ENCODE peak calls at places on chromosome 20, in nine cellular contexts. L is OCI-LY7, H is mesendoderm, V is neuronal stem cell, O is HCT116, P is GM23248, T is IMR-90, W is neural progenitor cell, A is fibroblast of lung. I is an unnamed sample.

GRCh38 chr20:57445298-57445697 is 54.1 kb downstream of the RBM38 start:
- DNase-seq in L (no peak), H (no peak), V (no peak), O (no peak), P (peak), T (peak), W (no peak), A (peak), I (peak)

GRCh38 chr20:36231331-36231730 is 4.9 kb upstream of the AAR2 start:
- DNase-seq in L (no peak), H (peak), V (no peak), O (no peak), P (no peak), T (no peak), W (no peak), A (no peak), I (no peak)

GRCh38 chr20:17933711-17934110 is 34.9 kb downstream of the SNX5 start:
- DNase-seq in L (no peak), H (no peak), V (no peak), O (no peak), P (no peak), T (no peak), W (peak), A (no peak), I (no peak)

GRCh38 chr20:17569616-17570346 is at the start of gene DSTN:
- DNase-seq in L (peak), H (peak), V (peak), O (peak), P (peak), T (peak), W (peak), A (peak), I (peak)

GRCh38 chr20:23211164-23211563 is 125.0 kb upstream of the CD93 start:
- DNase-seq in L (no peak), H (no peak), V (no peak), O (no peak), P (no peak), T (no peak), W (no peak), A (no peak), I (no peak)

GRCh38 chr20:64035066-64035932 is 683 bp upstream of the C20orf204 start:
- DNase-seq in L (no peak), H (no peak), V (no peak), O (no peak), P (no peak), T (no peak), W (no peak), A (no peak), I (no peak)

GRCh38 chr20:48298851-48299484 is 513.7 kb upstream of the SULF2 start:
- DNase-seq in L (no peak), H (peak), V (no peak), O (peak), P (peak), T (peak), W (peak), A (peak), I (peak)

GRCh38 chr20:6974819-6975218 is 207.3 kb downstream of the BMP2 start:
- DNase-seq in L (no peak), H (no peak), V (no peak), O (no peak), P (no peak), T (no peak), W (no peak), A (no peak), I (no peak)

GRCh38 chr20:8535403-8536003 is 403.4 kb downstream of the PLCB1 start:
- DNase-seq in L (peak), H (peak), V (no peak), O (no peak), P (peak), T (no peak), W (peak), A (peak), I (no peak)

GRCh38 chr20:11130554-11131166 is 456.9 kb upstream of the JAG1 start:
- DNase-seq in L (no peak), H (no peak), V (no peak), O (no peak), P (no peak), T (no peak), W (no peak), A (no peak), I (no peak)

GRCh38 chr20:64082126-64082638 is 2.0 kb downstream of the LKAAEAR1 start:
- DNase-seq in L (no peak), H (no peak), V (no peak), O (no peak), P (no peak), T (no peak), W (peak), A (no peak), I (no peak)

GRCh38 chr20:36196676-36197075 is 39.6 kb upstream of the AAR2 start:
- DNase-seq in L (no peak), H (no peak), V (no peak), O (no peak), P (no peak), T (no peak), W (no peak), A (no peak), I (no peak)

GRCh38 chr20:54633903-54634302 is 158.5 kb downstream of the DOK5 start:
- DNase-seq in L (peak), H (no peak), V (no peak), O (no peak), P (no peak), T (no peak), W (no peak), A (no peak), I (no peak)

GRCh38 chr20:57650756-57651483 is 30.7 kb upstream of the ZBP1 start:
- DNase-seq in L (no peak), H (no peak), V (no peak), O (no peak), P (no peak), T (no peak), W (no peak), A (no peak), I (no peak)

GRCh38 chr20:23190557-23190956 is 104.4 kb upstream of the CD93 start:
- DNase-seq in L (no peak), H (no peak), V (no peak), O (no peak), P (no peak), T (no peak), W (no peak), A (no peak), I (peak)

GRCh38 chr20:41277049-41277448 is 40.5 kb downstream of the ZHX3 start:
- DNase-seq in L (no peak), H (no peak), V (no peak), O (no peak), P (no peak), T (no peak), W (no peak), A (no peak), I (no peak)

DNA sequence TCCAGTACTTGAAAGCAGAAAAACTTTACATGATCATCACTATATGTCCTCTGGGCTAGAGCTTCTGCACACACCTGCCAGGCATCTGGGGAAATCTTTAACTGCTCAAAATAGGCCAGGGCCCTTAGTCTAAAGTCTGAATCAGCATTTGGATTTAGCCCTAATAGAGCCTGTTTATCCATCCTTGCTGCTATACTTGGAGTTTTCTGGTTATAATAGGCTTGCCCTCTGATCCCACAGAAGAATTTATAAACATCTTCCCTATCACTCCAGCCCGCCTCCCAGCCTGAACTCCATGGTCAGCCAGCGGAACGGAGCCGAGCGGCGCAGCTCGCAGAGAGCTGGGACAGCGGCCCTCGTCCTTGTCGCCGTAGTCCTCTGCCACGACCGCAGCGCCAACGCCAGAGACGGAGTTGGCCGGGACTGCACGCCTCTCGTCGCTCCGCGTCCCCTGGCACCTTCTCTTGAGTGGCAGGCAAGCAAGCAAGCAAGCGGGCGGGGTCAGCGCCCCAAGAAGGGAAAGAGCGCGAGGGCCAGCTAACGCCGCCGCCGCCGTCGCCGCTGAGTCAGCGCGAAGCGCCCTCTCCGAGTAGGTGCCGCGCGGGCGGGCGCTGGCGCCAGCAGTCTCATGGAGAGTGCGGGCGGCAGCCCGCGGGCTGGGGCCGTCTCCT is 25.4 kb upstream of the ASIP start:
- DNase-seq in L (no peak), H (peak), V (peak), O (peak), P (peak), T (peak), W (peak), A (peak), I (peak)
- H3K4me2 ChIP-seq in L (no peak), H (peak), V (peak), O (peak), P (peak), T (peak), W (peak), A (peak), I (peak)

GRCh38 chr20:15849131-15849685 is 724.0 kb downstream of the KIF16B start:
- DNase-seq in L (no peak), H (no peak), V (no peak), O (no peak), P (no peak), T (no peak), W (no peak), A (no peak), I (no peak)

GRCh38 chr20:15857131-15857784 is 716.0 kb downstream of the KIF16B start:
- DNase-seq in L (peak), H (no peak), V (no peak), O (no peak), P (no peak), T (no peak), W (no peak), A (no peak), I (no peak)

GRCh38 chr20:15859061-15859460 is 714.2 kb downstream of the KIF16B start:
- DNase-seq in L (peak), H (no peak), V (no peak), O (no peak), P (no peak), T (no peak), W (no peak), A (no peak), I (no peak)

GRCh38 chr20:15851576-15852075 is 721.6 kb downstream of the KIF16B start:
- DNase-seq in L (no peak), H (no peak), V (no peak), O (no peak), P (no peak), T (no peak), W (no peak), A (no peak), I (no peak)

DNA sequence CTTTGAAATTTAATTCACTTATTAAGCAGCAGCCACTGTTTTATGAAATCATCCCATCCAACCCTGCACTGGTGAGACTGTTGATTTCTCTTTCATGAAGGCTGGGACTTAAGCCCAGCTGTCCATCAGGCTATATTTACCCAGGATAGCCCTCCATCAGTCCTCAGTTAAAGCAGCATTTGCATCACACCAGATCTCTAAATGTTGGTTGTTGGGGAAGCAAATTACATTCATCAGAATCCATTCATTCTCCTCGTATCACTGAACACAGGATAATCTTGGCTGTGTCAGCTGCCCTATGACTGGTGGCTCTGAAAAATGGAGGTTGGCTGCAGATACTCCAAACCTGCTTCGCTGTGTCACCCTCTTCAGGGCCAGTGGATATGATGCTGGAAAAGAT is 718.4 kb downstream of the KIF16B start:
- DNase-seq in L (no peak), H (no peak), V (no peak), O (no peak), P (no peak), T (no peak), W (no peak), A (no peak), I (no peak)
- H3K4me2 ChIP-seq in L (no peak), H (no peak), V (no peak), O (no peak), P (no peak), T (no peak), W (no peak), A (no peak), I (no peak)

GRCh38 chr20:13283869-13284268 is 62.8 kb downstream of the ISM1 start:
- DNase-seq in L (no peak), H (no peak), V (no peak), O (no peak), P (no peak), T (no peak), W (no peak), A (no peak), I (no peak)
- H3K4me2 ChIP-seq in L (no peak), H (no peak), V (no peak), O (no peak), P (no peak), T (no peak), W (no peak), A (no peak), I (no peak)

GRCh38 chr20:24444531-24445190 is 24.8 kb upstream of the SYNDIG1 start:
- DNase-seq in L (no peak), H (peak), V (no peak), O (no peak), P (no peak), T (no peak), W (no peak), A (no peak), I (no peak)
- H3K4me2 ChIP-seq in L (no peak), H (no peak), V (no peak), O (no peak), P (no peak), T (no peak), W (peak), A (no peak), I (no peak)

GRCh38 chr20:45073182-45073581 is 27.7 kb downstream of the KCNS1 start:
- DNase-seq in L (no peak), H (no peak), V (no peak), O (no peak), P (no peak), T (no peak), W (no peak), A (no peak), I (peak)

GRCh38 chr20:45067087-45067486 is 33.8 kb downstream of the KCNS1 start:
- DNase-seq in L (no peak), H (no peak), V (no peak), O (no peak), P (no peak), T (no peak), W (no peak), A (no peak), I (no peak)

GRCh38 chr20:45069261-45069660 is 31.7 kb downstream of the KCNS1 start:
- DNase-seq in L (no peak), H (no peak), V (no peak), O (no peak), P (no peak), T (no peak), W (no peak), A (no peak), I (no peak)

GRCh38 chr20:45067558-45067957 is 33.4 kb downstream of the KCNS1 start:
- DNase-seq in L (no peak), H (no peak), V (no peak), O (no peak), P (peak), T (no peak), W (no peak), A (no peak), I (peak)

DNA sequence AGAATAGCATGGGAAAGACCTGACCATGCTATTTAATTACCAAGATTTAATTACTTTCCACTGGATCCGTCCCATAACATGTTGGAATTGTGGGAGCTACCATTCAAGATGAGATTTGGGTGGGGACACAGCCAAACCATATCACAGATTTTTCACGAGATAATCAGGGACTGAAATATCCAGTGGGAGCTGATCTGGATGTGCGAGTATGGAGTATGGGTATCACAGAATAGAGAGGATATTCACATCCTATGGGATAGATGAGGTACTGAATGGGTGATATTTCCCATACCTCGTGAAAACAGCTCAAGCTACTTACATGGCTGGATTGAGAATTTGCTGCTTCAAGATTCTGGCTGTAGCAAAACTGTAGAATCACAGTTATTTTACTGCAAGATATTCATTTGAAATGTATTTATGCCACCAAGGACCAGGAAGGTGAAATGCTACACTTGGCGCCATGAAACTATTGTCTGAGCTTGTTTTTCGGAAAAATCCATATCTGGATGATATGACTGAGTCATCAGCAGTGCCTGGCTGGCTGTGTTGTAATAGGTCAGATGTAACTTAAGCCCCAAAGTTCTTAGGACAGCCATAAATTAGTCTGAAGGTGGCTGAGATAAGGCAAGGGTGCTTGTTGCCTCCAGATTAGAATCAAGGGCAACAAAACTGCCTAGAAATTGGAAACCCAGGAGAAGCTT is 29.8 kb downstream of the KCNS1 start:
- DNase-seq in L (no peak), H (no peak), V (no peak), O (no peak), P (peak), T (peak), W (no peak), A (peak), I (no peak)
- H3K4me2 ChIP-seq in L (no peak), H (no peak), V (no peak), O (peak), P (no peak), T (no peak), W (no peak), A (no peak), I (no peak)

GRCh38 chr20:52302736-52303135 is 111.2 kb upstream of the ZFP64 start:
- DNase-seq in L (no peak), H (no peak), V (no peak), O (no peak), P (no peak), T (no peak), W (no peak), A (no peak), I (no peak)
- H3K4me2 ChIP-seq in L (no peak), H (no peak), V (no peak), O (no peak), P (no peak), T (no peak), W (no peak), A (no peak), I (no peak)

DNA sequence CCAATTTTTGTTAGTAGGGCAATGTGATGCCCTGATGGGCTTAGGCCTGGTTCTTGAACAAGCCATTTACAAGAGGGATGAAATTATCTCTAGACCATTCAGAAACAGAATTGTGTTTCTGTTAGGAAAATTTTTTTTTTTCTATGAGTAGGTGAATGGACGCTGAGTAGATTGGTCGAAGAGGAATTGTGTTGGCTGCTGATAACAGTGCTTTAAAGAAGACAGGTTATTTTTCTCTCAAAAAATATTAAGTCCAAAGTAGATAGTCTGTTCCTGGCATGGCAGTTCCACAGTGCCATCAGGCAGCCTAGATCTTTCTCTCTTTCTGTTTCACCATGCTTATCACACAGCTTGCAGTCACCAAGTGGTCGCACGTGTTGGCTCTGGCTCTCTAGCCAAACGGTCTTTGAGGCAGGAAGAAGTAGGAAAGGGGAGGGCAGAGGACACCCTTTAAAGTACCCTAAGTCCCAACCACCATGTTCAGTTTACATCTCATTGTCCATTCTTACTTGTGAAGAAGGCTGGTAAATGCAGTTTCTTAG is 22.4 kb upstream of the SERINC3 start:
- DNase-seq in L (no peak), H (no peak), V (no peak), O (no peak), P (no peak), T (no peak), W (no peak), A (no peak), I (no peak)
- H3K4me2 ChIP-seq in L (no peak), H (no peak), V (no peak), O (no peak), P (no peak), T (no peak), W (no peak), A (no peak), I (no peak)

DNA sequence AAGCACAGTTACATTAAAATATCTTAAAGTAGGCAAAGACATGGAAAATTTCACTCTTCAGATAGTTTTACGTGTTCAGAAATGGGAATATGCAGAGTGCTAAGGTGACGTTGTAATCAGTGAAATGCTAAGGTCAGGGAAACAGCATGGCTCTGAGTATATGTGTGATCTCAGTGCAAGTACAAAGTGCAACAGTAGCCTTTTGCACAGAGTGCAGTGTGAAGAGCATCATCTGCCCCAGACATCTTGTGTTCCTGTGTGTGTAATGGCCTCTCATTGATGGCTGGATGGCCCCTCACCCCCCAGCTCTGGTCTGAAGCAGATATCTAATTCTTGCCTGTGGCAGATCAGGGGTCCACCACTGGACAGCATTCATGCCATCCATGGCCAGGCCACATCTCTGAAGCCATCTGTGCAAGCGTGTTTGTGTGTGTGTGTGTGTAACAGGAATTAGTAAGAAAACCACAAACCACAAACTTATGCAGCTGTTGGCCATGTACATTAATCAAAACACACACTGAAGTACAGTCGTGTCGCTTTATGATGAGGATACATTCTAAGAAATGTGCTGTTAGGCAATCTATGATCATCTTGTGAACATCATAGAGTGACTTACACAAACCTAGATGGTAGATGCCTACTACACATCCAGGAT is 165.1 kb downstream of the RALGAPA2 start:
- DNase-seq in L (peak), H (no peak), V (no peak), O (no peak), P (peak), T (peak), W (no peak), A (peak), I (peak)
- H3K4me2 ChIP-seq in L (no peak), H (no peak), V (no peak), O (no peak), P (no peak), T (no peak), W (no peak), A (no peak), I (no peak)

GRCh38 chr20:50865114-50865513 is 66.1 kb downstream of the ADNP start:
- DNase-seq in L (no peak), H (no peak), V (no peak), O (no peak), P (no peak), T (no peak), W (no peak), A (no peak), I (no peak)

GRCh38 chr20:50865591-50865990 is 65.6 kb downstream of the ADNP start:
- DNase-seq in L (no peak), H (no peak), V (no peak), O (no peak), P (no peak), T (no peak), W (no peak), A (no peak), I (no peak)

GRCh38 chr20:50868509-50869495 is 62.4 kb downstream of the ADNP start:
- DNase-seq in L (no peak), H (no peak), V (no peak), O (no peak), P (no peak), T (peak), W (no peak), A (peak), I (no peak)

GRCh38 chr20:50867805-50868204 is 63.4 kb downstream of the ADNP start:
- DNase-seq in L (no peak), H (no peak), V (no peak), O (no peak), P (no peak), T (no peak), W (no peak), A (no peak), I (no peak)

GRCh38 chr20:50866036-50866685 is 65.1 kb downstream of the ADNP start:
- DNase-seq in L (no peak), H (no peak), V (no peak), O (no peak), P (no peak), T (peak), W (no peak), A (no peak), I (no peak)
- H3K4me2 ChIP-seq in L (no peak), H (no peak), V (no peak), O (no peak), P (no peak), T (no peak), W (no peak), A (no peak), I (no peak)